ENCODE peak calls at places on chromosomes 4 and X, in four cellular contexts. J is cardiac fibroblast, S is bronchial epithelial cell, N is fibroblast of lung. U is an unnamed sample.

GRCh38 chr4:14028862-14029261 is 401.3 kb upstream of the BOD1L1 start:
- DNase-seq in S (no peak), N (no peak), J (no peak), U (peak)

GRCh38 chr4:22356996-22357596 is 158.8 kb downstream of the ADGRA3 start:
- DNase-seq in J (peak), S (peak), N (peak), U (peak)

GRCh38 chrX:145817666-145818521 is at the start of gene SLITRK2:
- DNase-seq in S (no peak), N (no peak), J (no peak), U (peak)

GRCh38 chr4:130545596-130545995 is 1449.6 kb downstream of the C4orf33 start:
- DNase-seq in S (no peak), N (no peak), J (peak), U (no peak)

GRCh38 chrX:46837543-46838481 is 969 bp downstream of the RP2 start:
- DNase-seq in N (peak), J (peak), S (peak), U (peak)

GRCh38 chr4:74653331-74654229 is 140.7 kb downstream of the BTC start:
- DNase-seq in J (no peak), S (no peak), N (no peak), U (no peak)

GRCh38 chr4:79958511-79959264 is 114.3 kb downstream of the ANTXR2 start:
- DNase-seq in S (no peak), N (no peak), J (no peak), U (no peak)

GRCh38 chr4:150854600-150854999 is 160.5 kb downstream of the LRBA start:
- DNase-seq in N (no peak), J (no peak), S (no peak), U (no peak)

GRCh38 chrX:63513825-63514574 is 162.9 kb upstream of the SPIN4 start:
- DNase-seq in S (peak), N (peak), J (peak), U (peak)

GRCh38 chr4:83890231-83890630 is 354.3 kb downstream of the GPAT3 start:
- DNase-seq in J (peak), N (peak), S (peak), U (peak)

GRCh38 chrX:148732743-148733142 is 232.3 kb downstream of the AFF2 start:
- DNase-seq in J (no peak), N (no peak), S (no peak), U (no peak)

GRCh38 chr4:98584265-98584664 is 74.1 kb downstream of the TSPAN5 start:
- DNase-seq in J (peak), S (peak), N (no peak), U (no peak)

GRCh38 chr4:175779081-175779620 is 32.9 kb downstream of the GPM6A start:
- DNase-seq in S (no peak), J (no peak), N (no peak), U (no peak)

GRCh38 chrX:47224896-47225290 is 6.4 kb downstream of the CDK16 start:
- DNase-seq in S (no peak), J (no peak), N (no peak), U (no peak)

GRCh38 chr4:110508827-110509446 is 33.0 kb downstream of the ENPEP start:
- DNase-seq in S (peak), J (peak), N (peak), U (peak)

GRCh38 chr4:96767815-96768480 is 928.1 kb downstream of the PDHA2 start:
- DNase-seq in J (peak), S (peak), N (peak), U (no peak)

GRCh38 chr4:183443609-183444148 is 757 bp upstream of the CDKN2AIP start:
- DNase-seq in J (no peak), N (no peak), S (peak), U (no peak)

GRCh38 chrX:155968106-155968714 is 29.3 kb upstream of the IL9R start:
- DNase-seq in S (no peak), J (no peak), N (no peak), U (no peak)

GRCh38 chrX:136765957-136766356 is 14.8 kb downstream of the ARHGEF6 start:
- DNase-seq in N (no peak), J (peak), S (no peak), U (no peak)

GRCh38 chr4:35516102-35516501 is 728.2 kb downstream of the ARAP2 start:
- DNase-seq in N (no peak), S (peak), J (no peak), U (no peak)

GRCh38 chr4:19678763-19679162 is 572.9 kb upstream of the SLIT2 start:
- DNase-seq in J (peak), N (peak), S (peak), U (peak)

DNA sequence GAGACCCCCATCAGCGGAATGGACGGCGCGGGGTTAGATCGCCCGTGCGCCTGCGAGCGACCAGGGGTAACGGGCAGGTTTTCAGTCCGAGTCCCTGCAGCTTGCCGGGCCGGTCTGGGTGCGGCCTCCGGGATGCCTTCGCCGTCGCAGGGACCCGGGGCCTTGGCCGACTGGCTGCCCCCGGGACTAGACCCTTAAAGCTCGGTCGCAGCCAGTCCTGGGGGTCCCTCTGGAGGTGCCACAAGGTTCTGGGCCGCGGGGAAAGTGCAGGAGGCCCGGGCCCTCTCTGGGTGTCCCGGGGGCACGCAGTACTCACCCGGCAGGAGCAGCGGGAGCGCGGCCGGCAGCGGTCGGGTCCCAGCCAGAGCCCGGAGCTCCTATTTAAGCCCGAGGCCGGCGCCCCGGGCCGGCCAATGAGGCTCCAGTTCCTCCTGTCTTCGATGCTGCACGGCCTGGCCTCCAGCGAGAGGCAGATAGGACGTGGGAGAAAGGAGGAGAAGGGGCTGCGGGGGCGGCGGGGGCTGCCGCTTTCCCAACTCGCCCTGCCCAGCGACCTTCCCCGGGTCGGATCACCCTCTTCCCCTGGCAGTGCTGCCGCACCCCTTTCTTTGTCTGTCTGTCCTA is at the start of gene SPON2:
- DNase-seq in N (peak), S (no peak), J (peak), U (peak)
- H3K4me3 ChIP-seq in N (peak), S (peak), J (peak), U (peak)

GRCh38 chr4:3680656-3681055 is 85.5 kb upstream of the ADRA2C start:
- DNase-seq in N (no peak), S (no peak), J (no peak), U (no peak)

GRCh38 chr4:3679071-3679825 is 86.9 kb upstream of the ADRA2C start:
- DNase-seq in S (no peak), J (no peak), N (no peak), U (no peak)

GRCh38 chr4:3679851-3680311 is 86.3 kb upstream of the ADRA2C start:
- DNase-seq in N (no peak), J (no peak), S (no peak), U (no peak)

GRCh38 chr4:3682236-3683076 is 83.7 kb upstream of the ADRA2C start:
- DNase-seq in N (no peak), S (no peak), J (no peak), U (no peak)

DNA sequence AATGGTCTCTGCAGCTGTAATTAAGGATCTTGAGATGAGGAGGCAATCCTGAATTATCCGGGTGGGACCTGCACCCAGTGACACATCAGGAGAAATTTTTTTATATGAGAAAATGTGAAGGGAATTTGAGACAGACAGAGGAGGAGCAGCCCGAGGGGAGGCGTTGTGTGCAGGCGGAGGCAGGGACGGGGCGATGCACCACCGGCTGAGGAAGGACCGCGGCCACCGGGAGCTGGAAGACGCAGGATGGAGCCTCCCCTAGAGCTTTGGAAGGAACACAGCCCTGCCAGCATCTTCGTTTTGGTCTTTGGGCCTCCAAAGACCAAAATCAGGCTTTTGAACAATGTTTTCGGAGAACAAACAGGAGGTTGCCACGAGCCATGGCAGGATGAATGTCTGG is 85.0 kb upstream of the ADRA2C start:
- DNase-seq in N (no peak), J (no peak), S (no peak), U (no peak)
- TF ChIP-seq CTCF in N (no peak), J (no peak), S (no peak), U (no peak)

GRCh38 chr4:33065749-33066148 is 2345.6 kb downstream of the PCDH7 start:
- DNase-seq in S (no peak), N (no peak), J (no peak), U (no peak)

GRCh38 chr4:33062155-33062554 is 2342.0 kb downstream of the PCDH7 start:
- DNase-seq in J (peak), N (no peak), S (no peak), U (no peak)

GRCh38 chr4:33063238-33063637 is 2343.1 kb downstream of the PCDH7 start:
- DNase-seq in S (peak), N (peak), J (peak), U (peak)

GRCh38 chr4:33060873-33061542 is 2340.8 kb downstream of the PCDH7 start:
- DNase-seq in S (peak), J (peak), N (peak), U (peak)

DNA sequence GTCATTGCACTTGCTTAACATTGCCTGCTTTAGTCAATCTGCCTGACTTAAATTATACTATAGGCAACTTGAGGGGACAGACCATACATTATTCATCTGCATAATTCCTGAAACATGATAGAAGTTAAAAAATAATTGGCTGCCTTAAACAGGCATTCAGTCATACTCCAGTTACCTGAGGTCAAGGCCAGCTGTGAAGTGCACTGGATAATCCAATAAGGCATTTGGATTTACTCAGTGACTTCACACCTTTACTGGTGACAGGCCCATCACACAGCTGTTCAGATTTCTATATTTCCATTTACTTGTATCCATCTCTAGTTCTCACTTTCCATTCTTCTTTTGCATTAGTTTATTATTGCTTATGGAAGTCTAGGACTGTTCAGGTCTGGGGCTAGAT is 2341.6 kb downstream of the PCDH7 start:
- DNase-seq in S (no peak), J (no peak), N (no peak), U (no peak)
- H3K4me3 ChIP-seq in S (no peak), J (no peak), N (no peak), U (no peak)

GRCh38 chrX:107629533-107629909 is 1.2 kb downstream of the PRPS1 start:
- DNase-seq in N (peak), J (peak), S (peak), U (peak)
- TF ChIP-seq CTCF in N (peak), J (peak), S (no peak), U (peak)

DNA sequence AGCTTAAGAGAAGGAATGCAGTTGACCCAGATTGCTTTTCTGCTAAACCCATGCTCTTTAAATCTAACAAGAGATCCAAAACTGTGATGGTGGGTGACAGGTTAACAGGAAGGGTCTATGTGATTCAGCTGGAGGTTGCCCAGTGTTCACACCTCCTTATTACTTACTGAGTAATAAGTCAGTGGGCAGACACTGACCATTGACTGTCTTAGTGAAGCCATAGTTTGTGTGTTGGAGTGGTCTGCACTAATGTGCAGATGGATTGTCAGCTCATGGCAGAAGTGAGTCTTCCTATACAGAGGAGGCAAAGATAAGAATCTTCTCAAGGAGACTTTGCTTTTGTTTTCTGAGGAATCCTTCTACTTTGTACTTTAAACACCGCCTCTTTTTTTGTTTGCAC is 15.2 kb upstream of the RUFY3 start:
- DNase-seq in N (peak), S (peak), J (no peak), U (no peak)
- H3K4me3 ChIP-seq in N (peak), S (peak), J (no peak), U (peak)

GRCh38 chr4:11214281-11214680 is 214.4 kb downstream of the HS3ST1 start:
- DNase-seq in J (no peak), N (no peak), S (no peak), U (no peak)

GRCh38 chr4:11223261-11223660 is 205.4 kb downstream of the HS3ST1 start:
- DNase-seq in J (no peak), S (no peak), N (no peak), U (peak)

GRCh38 chr4:11216520-11216919 is 212.2 kb downstream of the HS3ST1 start:
- DNase-seq in S (no peak), J (no peak), N (no peak), U (no peak)

GRCh38 chr4:11218692-11219091 is 210.0 kb downstream of the HS3ST1 start:
- DNase-seq in N (no peak), J (no peak), S (no peak), U (no peak)
- TF ChIP-seq CTCF in N (no peak), J (no peak), S (no peak), U (no peak)

DNA sequence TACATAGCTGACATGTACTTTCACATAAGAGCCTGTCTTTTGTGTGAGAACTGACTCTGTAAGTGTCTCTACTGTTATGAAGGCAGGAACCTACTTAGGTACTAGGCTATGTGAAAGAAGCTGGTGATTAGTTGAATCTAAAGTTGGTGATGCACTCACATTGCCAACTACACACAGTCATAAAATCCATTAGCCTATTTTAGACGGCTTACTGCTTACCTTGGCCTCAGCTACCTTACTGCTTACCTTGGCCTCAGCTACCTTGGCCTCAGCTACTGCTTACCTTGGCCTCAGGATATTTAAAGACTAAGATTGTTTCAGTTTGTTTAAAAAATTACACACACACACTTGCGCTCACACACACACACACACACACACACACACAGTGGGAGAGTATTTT is 549.7 kb downstream of the IL1RAPL1 start:
- DNase-seq in N (no peak), S (no peak), J (no peak), U (no peak)
- H3K4me3 ChIP-seq in N (no peak), S (no peak), J (no peak), U (no peak)